ENCODE peak calls at places on chromosomes 5 and 9, in four cellular contexts. E, M, D and L are unnamed samples.

GRCh38 chr5:120614512-120614911 is 150.4 kb downstream of the PRR16 start:
- DNase-seq in M (no peak), D (no peak), E (no peak), L (no peak)

GRCh38 chr5:90982576-90982975 is 400.5 kb downstream of the ARRDC3 start:
- DNase-seq in M (no peak), E (peak; percentile 27), D (no peak), L (no peak)

GRCh38 chr5:120507826-120508463 is 43.8 kb downstream of the PRR16 start:
- DNase-seq in D (no peak), M (no peak), E (no peak), L (no peak)

GRCh38 chr5:1404062-1404461 is 41.2 kb downstream of the SLC6A3 start:
- DNase-seq in D (no peak), E (peak; percentile 44), M (no peak), L (no peak)

GRCh38 chr9:120874861-120875565 is 2.0 kb downstream of the PHF19 start:
- DNase-seq in D (no peak), M (no peak), E (no peak), L (no peak)

GRCh38 chr9:136090768-136091581 is 4.1 kb downstream of the NACC2 start:
- DNase-seq in E (no peak), D (no peak), M (no peak), L (no peak)

GRCh38 chr5:32443145-32443540 is 1.4 kb downstream of the ZFR start:
- DNase-seq in M (no peak), E (no peak), D (no peak), L (no peak)

GRCh38 chr5:157900644-157901043 is 41.7 kb upstream of the CLINT1 start:
- DNase-seq in D (no peak), M (no peak), E (no peak), L (no peak)

GRCh38 chr5:176733586-176734262 is 76.6 kb upstream of the UNC5A start:
- DNase-seq in M (no peak), E (no peak), D (no peak), L (no peak)

GRCh38 chr5:179788193-179788854 is 5.5 kb upstream of the LTC4S start:
- DNase-seq in D (no peak), E (no peak), M (no peak), L (no peak)

GRCh38 chr5:118778951-118779350 is 209.4 kb downstream of the DTWD2 start:
- DNase-seq in D (no peak), E (no peak), M (no peak), L (no peak)

GRCh38 chr9:129075996-129076639 is 4.8 kb upstream of the DOLPP1 start:
- DNase-seq in M (no peak), E (no peak), D (no peak), L (no peak)

GRCh38 chr5:34584165-34584564 is 72.0 kb upstream of the RAI14 start:
- DNase-seq in M (no peak), D (no peak), E (no peak), L (no peak)

GRCh38 chr5:111075520-111075919 is 4.0 kb downstream of the TSLP start:
- DNase-seq in M (peak; percentile 44), D (no peak), E (no peak), L (no peak)

DNA sequence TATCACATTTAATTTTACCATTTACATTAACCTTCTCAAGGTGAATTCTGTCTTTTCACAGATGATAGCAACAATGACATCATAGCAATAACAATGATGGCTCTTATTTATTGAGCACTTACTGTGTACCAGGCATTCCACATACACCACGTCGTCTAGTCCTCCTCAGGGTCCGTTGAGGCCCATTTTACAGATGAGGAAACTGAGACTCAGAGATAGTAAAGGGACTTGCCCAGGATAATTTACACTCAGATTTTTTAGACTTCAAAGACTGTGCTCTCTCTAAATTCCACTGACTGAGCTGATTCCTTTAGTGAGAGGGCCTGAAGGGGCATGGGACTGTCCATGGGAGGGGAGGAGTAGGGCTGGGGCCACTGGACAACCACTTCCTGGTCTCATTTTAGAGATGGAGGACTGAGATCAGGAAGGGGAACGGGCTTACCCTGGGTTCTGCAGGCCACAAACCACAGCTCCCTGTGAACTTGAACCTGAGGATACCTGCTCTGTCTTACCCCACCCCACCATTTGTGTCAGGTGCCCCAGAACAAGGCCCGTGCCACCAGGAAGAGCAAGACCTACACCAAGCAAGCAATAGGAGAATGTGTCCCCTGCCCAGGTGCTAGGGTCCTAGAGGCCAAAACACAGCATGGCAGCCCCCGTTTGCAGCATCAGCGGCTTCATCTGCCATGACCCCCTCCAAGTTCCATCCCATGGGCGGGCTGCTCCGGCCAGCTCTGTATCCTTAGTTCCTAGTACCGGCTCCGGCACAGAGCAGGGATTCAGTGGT is 96.5 kb downstream of the RGS3 start:
- DNase-seq in M (no peak), D (no peak), E (no peak), L (no peak)
- TF ChIP-seq TCF7L2 in M (no peak), D (no peak), E (no peak), L (no peak)

DNA sequence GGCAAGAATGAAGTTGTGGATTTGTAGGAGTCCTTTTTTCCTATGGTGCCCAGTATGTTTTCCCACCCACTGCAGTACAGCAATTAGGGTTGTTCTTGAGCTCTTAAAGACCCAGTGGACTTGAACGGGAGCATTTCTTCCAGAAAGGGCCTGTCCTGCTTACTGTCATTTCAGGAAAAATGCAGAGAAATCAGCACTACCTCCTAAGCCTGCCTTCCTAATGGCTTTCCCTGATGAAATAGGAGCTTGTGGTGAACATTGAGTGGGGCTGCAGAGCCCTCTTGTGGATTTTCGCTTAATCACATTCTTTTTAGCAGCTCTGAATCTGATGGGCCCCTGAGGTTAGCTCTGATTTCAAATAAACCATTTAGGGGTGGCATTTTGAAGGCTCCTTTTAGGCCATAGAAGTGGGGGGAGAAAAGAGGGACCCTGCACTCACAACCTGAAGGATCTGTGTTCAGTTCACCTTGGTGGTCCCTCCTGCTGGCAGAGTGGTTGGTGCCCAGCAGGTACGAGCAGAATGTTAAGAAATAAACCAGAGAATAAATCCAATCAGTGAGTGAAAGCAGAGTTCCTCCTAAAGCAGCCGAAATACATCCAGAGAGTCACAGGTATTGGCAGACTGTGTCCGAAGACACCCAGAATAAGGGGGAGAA is 188.0 kb upstream of the KLF9 start:
- DNase-seq in D (peak; percentile 64), M (peak; percentile 65), E (peak; percentile 25), L (peak; percentile 39)
- H3K27ac ChIP-seq in D (no peak overlapping the region), M (no peak overlapping the region), E (no peak overlapping the region), L (no peak overlapping the region)

GRCh38 chr5:43034591-43034968 is 5.5 kb downstream of the ANXA2R start:
- DNase-seq in D (no peak), M (no peak), E (no peak), L (peak; percentile 77)
- H3K4me3 ChIP-seq in D (no peak overlapping the region), M (no peak overlapping the region), E (no peak overlapping the region), L (peak overlapping the region; percentile 59)

GRCh38 chr9:123997665-123998277 is 13.8 kb upstream of the LHX2 start:
- DNase-seq in M (no peak), D (no peak), E (no peak), L (no peak)
- TF ChIP-seq TCF7L2 in M (no peak), D (no peak), E (no peak), L (no peak)

GRCh38 chr9:98193336-98193944 is 1.0 kb upstream of the CORO2A start:
- DNase-seq in D (no peak), E (no peak), M (no peak), L (no peak)
- H3K27ac ChIP-seq in D (peak overlapping the region; percentile 82), E (peak overlapping the region; percentile 60), M (peak overlapping the region; percentile 47), L (no peak overlapping the region)